ENCODE peak calls at places on chromosomes 1 and 21, in eight cellular contexts. W is tibial nerve, G is colonic mucosa, F is upper lobe of left lung, H is heart left ventricle, E is ovary, U is ascending aorta, C is PC-9. D is an unnamed sample. For H3K4me1, the result is how much of the 10 kb centered on the place peaks cover.

GRCh38 chr1:45643978-45644377 is 20.1 kb upstream of the CCDC17 start:
- DNase-seq in F (no peak), C (peak), U (no peak), H (no peak), W (no peak), G (peak), E (no peak), D (no peak)

GRCh38 chr1:30041741-30042437 is 681.5 kb downstream of the MATN1 start:
- DNase-seq in E (no peak), F (no peak), G (peak), H (no peak), W (no peak), U (no peak), C (no peak), D (peak)

GRCh38 chr1:41662656-41663437 is 178.4 kb upstream of the EDN2 start:
- DNase-seq in E (peak), G (peak), U (peak), F (peak), C (no peak), W (no peak), H (no peak), D (no peak)

GRCh38 chr1:93575586-93576271 is 105.9 kb downstream of the BCAR3 start:
- DNase-seq in W (no peak), H (no peak), U (no peak), C (no peak), G (no peak), E (no peak), F (no peak), D (no peak)

GRCh38 chr1:167510244-167510643 is 8.1 kb downstream of the CD247 start:
- DNase-seq in U (no peak), H (no peak), F (no peak), C (no peak), E (no peak), G (no peak), W (no peak), D (no peak)

GRCh38 chr1:64650411-64650810 is 94.5 kb upstream of the RAVER2 start:
- DNase-seq in U (no peak), W (no peak), E (no peak), C (no peak), F (no peak), H (no peak), G (no peak), D (no peak)

GRCh38 chr1:192453360-192454045 is 122.1 kb upstream of the RGS1 start:
- DNase-seq in H (no peak), E (no peak), W (no peak), C (no peak), G (no peak), U (no peak), F (no peak), D (no peak)

GRCh38 chr1:29712801-29713200 is 476.5 kb downstream of the PTPRU start:
- DNase-seq in E (no peak), C (no peak), W (no peak), G (no peak), F (no peak), U (no peak), H (no peak), D (no peak)

GRCh38 chr1:3355894-3356826 is 98.3 kb upstream of the ARHGEF16 start:
- DNase-seq in C (no peak), H (no peak), U (no peak), W (no peak), E (no peak), F (peak), G (no peak), D (no peak)

GRCh38 chr21:39518055-39518844 is 66.5 kb downstream of the SH3BGR start:
- DNase-seq in W (no peak), H (no peak), U (no peak), C (peak), F (no peak), E (no peak), G (peak), D (no peak)

GRCh38 chr1:207032528-207033017 is at the start of gene C1orf116:
- DNase-seq in F (no peak), G (peak), W (no peak), E (no peak), U (no peak), H (no peak), C (peak), D (no peak)

GRCh38 chr1:7420706-7421105 is 350.4 kb upstream of the VAMP3 start:
- DNase-seq in E (no peak), U (no peak), F (no peak), H (peak), G (no peak), W (peak), C (no peak), D (no peak)

GRCh38 chr1:56303805-56304204 is 275.6 kb downstream of the PLPP3 start:
- DNase-seq in E (no peak), F (no peak), G (no peak), H (no peak), W (no peak), C (no peak), U (no peak), D (no peak)

GRCh38 chr1:31405578-31406245 is 7.3 kb upstream of the SERINC2 start:
- DNase-seq in H (no peak), F (peak), G (no peak), W (no peak), U (no peak), E (no peak), C (no peak), D (no peak)

GRCh38 chr21:28142692-28143091 is 850.0 kb downstream of the LTN1 start:
- DNase-seq in W (no peak), H (no peak), U (no peak), E (no peak), G (no peak), F (no peak), C (no peak), D (no peak)

GRCh38 chr1:244826712-244827111 is 8.7 kb upstream of the COX20 start:
- DNase-seq in F (no peak), E (no peak), W (no peak), G (no peak), H (no peak), U (no peak), C (no peak), D (no peak)

GRCh38 chr1:52423771-52424170 is 19.4 kb downstream of the PRPF38A start:
- DNase-seq in W (no peak), G (no peak), C (no peak), H (no peak), F (no peak), U (no peak), E (no peak), D (no peak)

GRCh38 chr1:39751595-39751994 is 12.9 kb downstream of the PPIE start:
- DNase-seq in E (no peak), U (no peak), C (no peak), W (no peak), H (no peak), G (no peak), F (no peak), D (no peak)

GRCh38 chr1:43947890-43948437 is 1.2 kb downstream of the IPO13 start:
- DNase-seq in W (no peak), E (no peak), G (no peak), F (no peak), C (no peak), H (no peak), U (no peak), D (no peak)

GRCh38 chr1:144551107-144551542 is 41.6 kb upstream of the PPIAL4F start:
- DNase-seq in W (no peak), G (no peak), E (no peak), C (no peak), H (no peak), U (no peak), F (no peak), D (no peak)

GRCh38 chr1:213014642-213015041 is 1.0 kb downstream of the ANGEL2 start:
- DNase-seq in C (no peak), E (no peak), U (no peak), W (no peak), H (no peak), G (peak), F (no peak), D (no peak)

GRCh38 chr1:234372011-234372757 is 1.1 kb upstream of the COA6 start:
- DNase-seq in G (no peak), H (no peak), E (no peak), U (no peak), C (no peak), F (no peak), W (no peak), D (no peak)

GRCh38 chr1:43887748-43888147 is 45.9 kb upstream of the ARTN start:
- DNase-seq in W (no peak), G (no peak), F (no peak), H (no peak), C (no peak), U (no peak), E (no peak), D (no peak)

GRCh38 chr1:215526147-215526845 is 40.8 kb upstream of the KCTD3 start:
- DNase-seq in W (no peak), E (no peak), H (no peak), C (no peak), F (no peak), U (no peak), G (no peak), D (no peak)

GRCh38 chr1:159924791-159925712 is at the start of gene TAGLN2:
- DNase-seq in U (peak), C (peak), E (peak), H (peak), W (peak), G (peak), F (peak), D (no peak)

GRCh38 chr21:40095477-40095876 is 228.2 kb downstream of the PCP4 start:
- DNase-seq in E (no peak), U (no peak), G (no peak), H (no peak), C (no peak), F (no peak), W (no peak), D (no peak)

GRCh38 chr1:218665216-218665615 is 320.1 kb downstream of the TGFB2 start:
- DNase-seq in E (peak), G (peak), F (no peak), W (peak), H (no peak), C (no peak), U (peak), D (no peak)

DNA sequence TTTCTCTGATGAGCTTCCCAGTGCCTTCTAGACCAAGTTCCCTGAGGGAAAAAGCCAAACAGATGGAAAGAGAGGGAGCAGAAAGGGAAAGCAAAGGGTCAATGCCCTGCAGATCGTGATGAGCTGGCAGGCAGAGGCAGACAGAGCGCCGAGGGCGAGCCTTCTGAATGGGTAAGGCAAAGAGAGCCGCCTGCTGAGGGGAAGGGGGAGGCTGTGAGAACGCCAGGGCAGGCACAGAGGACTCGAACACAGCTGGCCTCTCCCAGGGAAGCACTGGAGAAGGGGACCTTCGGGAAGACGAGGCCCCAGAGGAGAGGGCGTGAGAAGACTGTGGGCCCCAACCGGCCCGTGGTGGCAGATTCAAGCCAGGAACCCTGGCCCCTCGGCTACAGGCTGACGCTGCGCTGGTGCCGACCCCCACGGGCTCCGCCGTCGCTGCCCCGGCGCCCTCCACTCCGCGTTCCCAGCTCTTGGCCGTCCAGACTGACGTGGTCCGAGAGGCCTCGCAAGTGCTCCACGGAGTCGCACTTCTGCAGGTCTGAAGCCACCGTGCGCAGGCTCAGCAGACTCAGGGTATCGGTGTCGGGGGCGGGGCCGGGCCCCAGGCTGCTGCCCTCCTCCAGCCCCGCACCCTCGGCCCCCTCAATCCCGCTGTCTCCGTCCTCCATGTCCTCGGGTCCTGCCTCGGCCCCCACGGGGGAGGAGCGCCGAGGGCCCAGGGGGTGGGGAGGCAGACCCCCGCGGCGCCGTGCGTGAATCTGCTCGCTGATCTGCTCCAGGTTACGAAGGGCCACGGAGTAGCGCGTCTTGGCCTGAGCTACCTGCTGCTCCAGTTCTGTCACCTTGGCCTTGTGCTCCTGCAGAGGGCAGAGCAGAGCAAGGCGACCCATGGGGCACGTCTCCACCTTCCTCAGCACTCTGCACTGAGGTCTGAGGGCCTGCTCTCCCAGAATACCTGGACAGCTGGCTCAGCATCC is 13.9 kb downstream of the SH3BP5L start:
- DNase-seq in H (no peak), G (no peak), E (no peak), F (peak), U (no peak), C (no peak), W (no peak), D (peak)
- TF ChIP-seq CTCF in H (no peak), G (no peak), E (no peak), F (no peak), U (no peak), C (no peak), W (no peak), D (no peak)

DNA sequence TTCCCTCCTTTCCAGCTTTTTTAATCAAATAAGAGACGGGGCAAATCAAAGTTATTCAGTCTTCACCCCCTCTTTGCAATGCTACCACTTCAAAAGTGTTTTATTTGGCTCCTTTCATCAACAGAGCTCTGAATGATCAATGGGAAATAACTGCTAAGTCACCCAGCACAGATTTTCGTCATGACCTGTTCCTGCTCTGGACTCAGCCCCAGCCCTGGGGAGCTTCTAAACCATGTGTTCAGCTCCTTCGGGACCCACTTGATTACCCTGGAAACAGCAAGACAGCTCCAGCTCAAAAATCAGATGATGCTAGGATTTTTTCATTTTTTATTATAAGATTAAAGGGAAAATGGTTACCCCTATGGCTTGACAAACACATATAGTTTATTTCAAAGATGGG is 165.6 kb upstream of the DUSP10 start:
- DNase-seq in F (no peak), G (no peak), H (no peak), U (no peak), W (no peak), C (no peak), E (no peak), D (no peak)
- H3K4me3 ChIP-seq in F (no peak), G (no peak), H (no peak), U (no peak), W (no peak), C (no peak), E (no peak), D (no peak)

GRCh38 chr1:208244584-208244916 is 366 bp upstream of the PLXNA2 start:
- DNase-seq in H (no peak), G (no peak), U (no peak), E (no peak), C (no peak), W (no peak), F (no peak), D (no peak)

GRCh38 chr1:208243522-208243850 is 698 bp downstream of the PLXNA2 start:
- DNase-seq in U (no peak), C (no peak), F (peak), G (no peak), H (no peak), W (no peak), E (no peak), D (no peak)

GRCh38 chr1:208242829-208243521 is 1.2 kb downstream of the PLXNA2 start:
- DNase-seq in C (no peak), U (no peak), H (peak), G (no peak), F (peak), W (no peak), E (no peak), D (no peak)

GRCh38 chr1:208243851-208244583 is at the start of gene PLXNA2:
- DNase-seq in C (peak), W (peak), H (peak), U (peak), F (peak), E (peak), G (peak), D (no peak)

DNA sequence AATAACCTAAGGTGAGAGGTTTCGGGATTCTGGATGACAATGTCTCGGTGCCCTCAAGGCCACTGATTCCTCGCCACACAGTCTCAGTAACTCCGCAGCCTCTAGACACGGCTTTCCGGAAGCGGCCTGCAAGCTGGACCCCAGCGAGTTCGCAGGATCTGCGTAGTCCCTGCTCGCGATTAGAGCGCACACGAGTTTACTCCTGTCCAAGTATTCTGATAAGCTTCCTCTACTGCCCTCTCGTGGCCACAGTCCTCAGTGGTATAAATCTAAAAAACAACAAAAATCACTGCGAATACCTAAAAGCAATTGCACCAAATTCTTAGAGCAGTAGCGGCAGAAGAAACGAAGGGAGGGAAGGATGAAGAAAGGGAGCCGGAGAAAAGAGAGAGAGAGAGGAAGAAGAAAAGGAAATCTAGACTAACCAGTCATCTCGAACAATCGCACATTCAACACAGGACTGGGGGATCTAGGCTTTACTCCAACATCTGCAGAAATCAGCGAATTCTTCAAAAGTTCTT is 1.1 kb upstream of the PLXNA2 start:
- DNase-seq in W (peak), E (peak), C (peak), G (peak), U (peak), H (peak), F (peak), D (no peak)
- H3K4me1 ChIP-seq in W (under half), E (under half), C (under half), G (under half), U (under half), H (under half), F (under half), D (under half)

GRCh38 chr1:202158810-202159533 is 1.4 kb downstream of the PTPN7 start:
- DNase-seq in W (no peak), E (peak), G (no peak), F (no peak), H (no peak), U (no peak), C (no peak), D (no peak)
- TF ChIP-seq CTCF in W (no peak), E (no peak), G (no peak), F (no peak), H (no peak), U (no peak), C (no peak), D (no peak)

GRCh38 chr1:110576441-110576840 is 29.7 kb downstream of the KCNA2 start:
- DNase-seq in W (no peak), H (no peak), U (no peak), E (no peak), F (no peak), C (no peak), G (no peak), D (no peak)
- H3K4me3 ChIP-seq in W (no peak), H (no peak), U (no peak), E (no peak), F (no peak), C (no peak), G (no peak), D (no peak)

GRCh38 chr1:221161571-221162041 is 282.4 kb downstream of the HLX start:
- DNase-seq in F (no peak), E (no peak), G (no peak), C (no peak), U (no peak), H (no peak), W (no peak), D (no peak)

GRCh38 chr1:221165331-221166161 is 286.3 kb downstream of the HLX start:
- DNase-seq in G (no peak), U (no peak), W (no peak), F (no peak), E (no peak), C (no peak), H (no peak), D (no peak)

GRCh38 chr1:221162352-221162751 is 283.1 kb downstream of the HLX start:
- DNase-seq in G (no peak), U (no peak), E (no peak), F (no peak), H (no peak), W (no peak), C (no peak), D (no peak)

GRCh38 chr1:221164029-221164428 is 284.8 kb downstream of the HLX start:
- DNase-seq in W (no peak), E (no peak), G (no peak), H (no peak), F (no peak), U (no peak), C (no peak), D (no peak)

DNA sequence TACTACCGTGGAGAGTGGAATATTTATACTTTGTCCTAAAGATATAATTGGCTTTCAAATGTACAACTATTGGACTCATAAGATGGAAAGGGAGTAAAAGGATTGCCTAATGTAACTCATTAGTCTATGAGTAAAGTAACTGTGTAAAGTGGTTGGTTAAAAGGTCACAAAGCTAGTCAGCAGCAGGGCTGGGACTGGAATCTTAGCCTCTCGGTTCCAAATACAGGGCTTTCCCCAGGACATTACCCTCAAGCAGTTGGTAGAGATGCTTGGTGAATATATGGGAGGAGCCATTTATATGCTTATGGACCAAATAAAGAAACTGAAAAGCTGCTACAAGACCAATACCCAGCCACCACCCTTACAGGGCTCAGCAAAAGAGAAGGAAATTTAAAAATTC is 283.7 kb downstream of the HLX start:
- DNase-seq in G (no peak), W (no peak), H (no peak), F (no peak), U (no peak), C (no peak), E (no peak), D (no peak)
- H3K4me1 ChIP-seq in G (under half), W (under half), H (under half), F (under half), U (under half), C (under half), E (under half), D (under half)

GRCh38 chr1:177329871-177330270 is 159.1 kb downstream of the BRINP2 start:
- DNase-seq in H (no peak), U (no peak), E (no peak), W (no peak), F (no peak), C (no peak), G (no peak), D (no peak)

GRCh38 chr1:177334856-177335255 is 164.1 kb downstream of the BRINP2 start:
- DNase-seq in E (no peak), W (no peak), F (no peak), H (no peak), G (no peak), C (no peak), U (no peak), D (no peak)

GRCh38 chr1:177338376-177338775 is 167.6 kb downstream of the BRINP2 start:
- DNase-seq in H (no peak), U (no peak), W (no peak), G (no peak), E (no peak), C (no peak), F (no peak), D (no peak)

GRCh38 chr1:177334276-177334675 is 163.5 kb downstream of the BRINP2 start:
- DNase-seq in E (no peak), H (no peak), F (no peak), W (no peak), U (no peak), C (no peak), G (no peak), D (no peak)
- TF ChIP-seq CTCF in E (no peak), H (peak), F (peak), W (no peak), U (no peak), C (no peak), G (no peak), D (no peak)

DNA sequence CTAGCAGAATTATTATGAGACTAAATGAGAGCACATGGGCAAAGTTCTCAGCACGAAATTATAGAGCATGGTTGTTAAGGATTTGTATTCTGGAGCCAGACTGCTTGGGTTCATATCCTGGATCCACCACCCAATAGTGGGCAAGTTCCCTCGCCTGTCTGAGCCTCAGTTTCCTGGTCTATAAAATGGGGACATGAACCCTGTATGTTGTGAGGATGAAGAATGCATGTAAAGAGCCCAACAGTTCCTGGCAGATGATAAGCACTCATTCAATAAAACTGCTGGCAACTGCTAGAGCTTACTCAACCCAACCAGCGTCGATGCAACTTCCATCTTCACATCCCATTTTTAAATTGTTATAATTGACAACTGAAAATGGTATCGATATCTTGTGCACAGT is 47.2 kb upstream of the ZBTB40 start:
- DNase-seq in C (no peak), E (no peak), G (no peak), W (no peak), U (no peak), F (no peak), H (no peak), D (no peak)
- H3K4me3 ChIP-seq in C (no peak), E (no peak), G (no peak), W (no peak), U (no peak), F (no peak), H (no peak), D (no peak)

D was measured in vagina.